ENCODE peak calls at places on chromosomes 13 and 19, in nine cellular contexts. J is DMS53; M is HAP-1; H is NCI-H2081; A is T-cell; U is progenitor cell of endocrine pancreas; Y is CD4-positive, CD25-positive, alpha-beta regulatory T cell; Q is CD8-positive, alpha-beta T cell; E is Right ventricle myocardium superior. G is an unnamed sample.

GRCh38 chr13:50693755-50694154 is 149.7 kb downstream of the DLEU7 start:
- DNase-seq in J (no peak), M (no peak), H (no peak), A (no peak), U (no peak), Y (no peak), Q (no peak), E (peak), G (no peak)

GRCh38 chr13:28685114-28685513 is 26.2 kb downstream of the POMP start:
- DNase-seq in J (no peak), M (no peak), H (no peak), A (no peak), U (no peak), Y (no peak), Q (no peak), E (no peak), G (no peak)

GRCh38 chr19:50492303-50493052 is 15.8 kb upstream of the GARIN5A start:
- DNase-seq in J (no peak), M (no peak), H (no peak), A (no peak), U (no peak), Y (no peak), Q (no peak), E (peak), G (no peak)

GRCh38 chr13:33612641-33613638 is 205.0 kb upstream of the RFC3 start:
- DNase-seq in J (no peak), M (no peak), H (no peak), A (no peak), U (no peak), Y (no peak), Q (no peak), E (no peak), G (no peak)

GRCh38 chr13:87124785-87125074 is 546.4 kb upstream of the SLITRK5 start:
- DNase-seq in J (no peak), M (no peak), H (no peak), A (no peak), U (no peak), Y (no peak), Q (no peak), E (no peak), G (no peak)

GRCh38 chr19:35975608-35976214 is 19.3 kb upstream of the SDHAF1 start:
- DNase-seq in J (no peak), M (peak), H (no peak), A (no peak), U (peak), Y (no peak), Q (no peak), E (peak), G (peak)

GRCh38 chr13:106619688-106620555 is 52.0 kb upstream of the ARGLU1 start:
- DNase-seq in J (peak), M (peak), H (peak), A (peak), U (no peak), Y (no peak), Q (no peak), E (no peak), G (peak)

GRCh38 chr13:26168835-26169234 is 53.3 kb downstream of the RNF6 start:
- DNase-seq in J (no peak), M (no peak), H (no peak), A (no peak), U (no peak), Y (no peak), Q (no peak), E (no peak), G (no peak)

GRCh38 chr13:38766799-38767198 is 79.9 kb downstream of the FREM2 start:
- DNase-seq in J (no peak), M (no peak), H (no peak), A (no peak), U (no peak), Y (no peak), Q (no peak), E (no peak), G (no peak)

GRCh38 chr13:60755380-60756163 is 358.6 kb downstream of the TDRD3 start:
- DNase-seq in J (no peak), M (no peak), H (no peak), A (no peak), U (no peak), Y (no peak), Q (no peak), E (no peak), G (peak)

GRCh38 chr13:24381539-24382265 is 72.3 kb downstream of the C1QTNF9 start:
- DNase-seq in J (no peak), M (no peak), H (no peak), A (no peak), U (no peak), Y (no peak), Q (no peak), E (no peak), G (no peak)

GRCh38 chr19:15937771-15938170 is 3.4 kb upstream of the CYP4F11 start:
- DNase-seq in J (no peak), M (no peak), H (no peak), A (no peak), U (no peak), Y (no peak), Q (no peak), E (no peak), G (no peak)

GRCh38 chr13:111480976-111481375 is 160.5 kb downstream of the TEX29 start:
- DNase-seq in J (no peak), M (no peak), H (peak), A (no peak), U (no peak), Y (no peak), Q (no peak), E (no peak), G (no peak)

GRCh38 chr13:110617326-110618072 is 2.2 kb downstream of the NAXD start:
- DNase-seq in J (peak), M (peak), H (no peak), A (no peak), U (no peak), Y (no peak), Q (no peak), E (no peak), G (no peak)

GRCh38 chr13:30739646-30740642 is 4.6 kb downstream of the ALOX5AP start:
- DNase-seq in J (peak), M (peak), H (no peak), A (peak), U (no peak), Y (peak), Q (peak), E (no peak), G (no peak)

GRCh38 chr13:36082396-36082795 is 48.8 kb downstream of the DCLK1 start:
- DNase-seq in J (peak), M (peak), H (no peak), A (no peak), U (no peak), Y (no peak), Q (no peak), E (no peak), G (no peak)

GRCh38 chr13:112333756-112334543 is 42.2 kb upstream of the SPACA7 start:
- DNase-seq in J (no peak), M (no peak), H (no peak), A (no peak), U (no peak), Y (no peak), Q (no peak), E (no peak), G (no peak)

GRCh38 chr19:2240881-2241760 is 4.5 kb downstream of the SF3A2 start:
- DNase-seq in J (no peak), M (no peak), H (no peak), A (no peak), U (no peak), Y (no peak), Q (no peak), E (no peak), G (no peak)

GRCh38 chr13:109074436-109074835 is 445.0 kb downstream of the MYO16 start:
- DNase-seq in J (no peak), M (no peak), H (no peak), A (no peak), U (no peak), Y (no peak), Q (no peak), E (no peak), G (no peak)

GRCh38 chr19:29576043-29576442 is 30.0 kb upstream of the POP4 start:
- DNase-seq in J (no peak), M (no peak), H (no peak), A (no peak), U (no peak), Y (no peak), Q (peak), E (no peak), G (no peak)

GRCh38 chr19:13056052-13056660 is 46.5 kb downstream of the LYL1 start:
- DNase-seq in J (no peak), M (no peak), H (no peak), A (no peak), U (no peak), Y (no peak), Q (no peak), E (peak), G (no peak)

GRCh38 chr13:99981115-99982020 is at the start of gene ZIC2:
- DNase-seq in J (peak), M (peak), H (peak), A (no peak), U (no peak), Y (no peak), Q (peak), E (peak), G (peak)

GRCh38 chr13:97259787-97260641 is 37.9 kb downstream of the MBNL2 start:
- DNase-seq in J (no peak), M (no peak), H (no peak), A (no peak), U (no peak), Y (no peak), Q (no peak), E (no peak), G (no peak)

GRCh38 chr13:110521946-110522345 is 39.6 kb downstream of the RAB20 start:
- DNase-seq in J (no peak), M (no peak), H (no peak), A (no peak), U (no peak), Y (no peak), Q (no peak), E (no peak), G (no peak)

GRCh38 chr13:101869553-101869952 is 417.1 kb downstream of the ITGBL1 start:
- DNase-seq in J (peak), M (no peak), H (no peak), A (no peak), U (no peak), Y (no peak), Q (no peak), E (no peak), G (no peak)

GRCh38 chr19:15448014-15448777 is 1.6 kb downstream of the WIZ start:
- DNase-seq in J (no peak), M (no peak), H (no peak), A (no peak), U (no peak), Y (no peak), Q (no peak), E (no peak), G (no peak)

G was measured in endothelial cell.